ENCODE peak calls at places on chromosomes 3 and 15, in four cellular contexts. J is endodermal cell, S is fibroblast of pulmonary artery, B is A549. F is an unnamed sample.
A peak's percentile ranks its signal among the peaks of the same experiment; 100 is the strongest.

GRCh38 chr15:58165661-58166060 is 27.5 kb downstream of the AQP9 start:
- DNase-seq in J (no peak), B (no peak), S (peak; percentile 68), F (peak; percentile 47)

GRCh38 chr3:55449527-55449926 is 37.6 kb downstream of the WNT5A start:
- DNase-seq in J (no peak), B (no peak), S (no peak), F (no peak)

GRCh38 chr3:127536818-127537810 is 53.4 kb downstream of the TPRA1 start:
- DNase-seq in B (no peak), J (peak; percentile 73), S (no peak), F (no peak)

GRCh38 chr3:123618768-123619484 is 34.1 kb upstream of the HACD2 start:
- DNase-seq in B (no peak), S (peak; percentile 92), J (no peak), F (peak; percentile 74)

GRCh38 chr3:100254168-100254777 is 6.5 kb upstream of the TBC1D23 start:
- DNase-seq in J (peak; percentile 79), B (peak; percentile 65), S (peak; percentile 83), F (no peak)

GRCh38 chr3:45786801-45787495 is 9.4 kb downstream of the SLC6A20 start:
- DNase-seq in B (no peak), J (peak; percentile 24), S (no peak), F (no peak)

GRCh38 chr15:34837246-34838016 is 42.1 kb upstream of the ACTC1 start:
- DNase-seq in B (peak; percentile 55), S (peak; percentile 64), J (no peak), F (no peak)

GRCh38 chr3:173397161-173398110 is at the start of gene NLGN1:
- DNase-seq in S (peak; percentile 67), B (no peak), J (peak; percentile 88), F (no peak)

GRCh38 chr3:123289336-123290106 is 87.8 kb downstream of the SEC22A start:
- DNase-seq in J (peak; percentile 38), B (no peak), S (no peak), F (no peak)

GRCh38 chr3:128584412-128585020 is 66.1 kb downstream of the RPN1 start:
- DNase-seq in B (peak; percentile 74), J (peak; percentile 95), S (peak; percentile 83), F (no peak)

GRCh38 chr15:47184003-47184404 is 533.3 kb upstream of the SEMA6D start:
- DNase-seq in B (no peak), S (no peak), J (no peak), F (no peak)

DNA sequence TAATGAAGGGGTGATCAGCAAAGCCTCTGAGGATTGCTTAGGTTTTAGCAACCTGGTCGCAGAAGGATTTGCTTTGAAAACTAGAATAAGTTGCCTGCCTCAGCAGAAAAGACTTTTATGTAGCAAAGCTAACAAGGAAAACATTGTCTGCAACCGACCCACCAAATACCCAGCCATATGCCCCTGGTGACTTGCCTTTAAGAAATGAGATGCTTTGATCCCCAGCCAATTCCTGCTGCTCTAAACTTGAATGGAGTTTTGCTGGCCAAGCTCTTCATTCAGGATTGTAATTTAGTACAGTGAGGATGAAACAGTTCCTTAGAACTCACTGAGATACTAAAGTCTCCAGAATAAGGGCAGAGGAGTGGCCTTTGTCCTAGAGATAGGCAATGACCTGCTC is 139.8 kb upstream of the PROK2 start:
- DNase-seq in B (no peak), S (no peak), J (no peak), F (no peak)
- TF ChIP-seq CTCF in B (no peak), S (no peak), J (no peak), F (no peak)

DNA sequence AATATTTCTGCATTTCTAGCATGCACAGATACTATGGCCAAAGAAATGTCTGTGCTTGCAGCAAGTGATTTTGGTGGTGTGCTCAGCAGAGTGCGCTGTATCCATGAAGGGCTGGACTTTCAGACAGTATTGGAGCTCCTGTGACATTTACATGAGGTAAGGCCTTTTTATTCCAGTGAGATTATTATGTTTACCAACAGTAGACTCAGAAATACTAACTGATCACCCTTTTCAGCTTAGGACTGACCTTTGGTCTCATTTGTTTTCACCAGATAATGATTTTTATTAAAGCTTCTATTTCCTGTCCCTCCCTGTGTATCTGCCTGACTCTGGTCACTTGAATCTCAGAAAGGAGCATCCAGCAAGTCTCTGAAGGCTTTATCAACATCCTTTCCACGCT is 1302.5 kb upstream of the EPHA6 start:
- DNase-seq in S (no peak), B (no peak), J (no peak), F (no peak)
- TF ChIP-seq CTCF in S (no peak), B (no peak), J (no peak), F (no peak)

GRCh38 chr15:49620174-49620573 is 444 bp downstream of the FAM227B start:
- DNase-seq in J (no peak), B (peak; percentile 7), S (peak; percentile 90), F (no peak)

GRCh38 chr15:49620658-49621326 is at the start of the genes DTWD1 and FAM227B:
- DNase-seq in B (peak; percentile 96), S (peak; percentile 99), J (peak; percentile 98), F (peak; percentile 74)

GRCh38 chr15:49621327-49622210 is 721 bp downstream of the DTWD1 start:
- DNase-seq in B (peak; percentile 0), J (no peak), S (peak; percentile 32), F (no peak)

GRCh38 chr15:49624046-49624445 is 3.2 kb downstream of the DTWD1 start:
- DNase-seq in S (no peak), B (no peak), J (no peak), F (no peak)

DNA sequence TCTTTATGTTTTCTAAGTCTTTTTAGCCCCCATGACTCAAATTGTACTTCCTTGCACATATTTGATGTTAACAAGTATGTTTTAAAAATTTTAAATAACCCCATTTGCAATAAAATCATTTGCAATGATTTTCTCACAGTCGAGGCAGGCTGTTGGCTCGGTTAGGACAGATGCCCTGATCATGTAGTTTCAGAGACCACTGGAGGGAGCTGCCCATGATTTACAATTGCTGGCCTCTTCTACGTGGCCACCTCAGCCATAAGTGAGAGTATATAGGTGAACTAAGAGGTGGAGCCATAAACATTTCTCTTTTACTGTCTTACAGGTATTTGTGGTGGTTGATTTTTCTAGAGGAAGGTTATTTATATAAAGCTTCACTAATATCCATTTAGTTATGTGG is 1.7 kb downstream of the DTWD1 start:
- DNase-seq in S (peak; percentile 31), B (peak; percentile 3), J (peak; percentile 64), F (no peak)
- TF ChIP-seq CTCF in S (peak; percentile 21), B (no peak), J (peak; percentile 64), F (no peak)

GRCh38 chr3:169573129-169573528 is 90.4 kb downstream of the MECOM start:
- DNase-seq in S (peak; percentile 35), J (no peak), B (no peak), F (no peak)
- TF ChIP-seq CTCF in S (peak; percentile 35), J (peak; percentile 41), B (peak; percentile 9), F (no peak)

GRCh38 chr15:75453703-75454470 is 2.4 kb upstream of the SIN3A start:
- DNase-seq in S (peak; percentile 100), J (peak; percentile 99), B (peak; percentile 100), F (peak; percentile 87)

GRCh38 chr15:75451674-75452363 is at the start of gene SIN3A:
- DNase-seq in J (peak; percentile 100), B (peak; percentile 100), S (peak; percentile 100), F (peak; percentile 97)

GRCh38 chr15:75454471-75455418 is 3.3 kb upstream of the SIN3A start:
- DNase-seq in S (peak; percentile 6), B (no peak), J (peak; percentile 87), F (peak; percentile 48)

GRCh38 chr15:75452364-75452967 is 976 bp upstream of the SIN3A start:
- DNase-seq in B (peak; percentile 89), J (peak; percentile 88), S (peak; percentile 78), F (peak; percentile 78)

GRCh38 chr15:75452968-75453702 is 1.6 kb upstream of the SIN3A start:
- DNase-seq in J (peak; percentile 89), S (peak; percentile 13), B (peak; percentile 64), F (no peak)
- TF ChIP-seq CTCF in J (peak; percentile 54), S (no peak), B (peak; percentile 44), F (no peak)

DNA sequence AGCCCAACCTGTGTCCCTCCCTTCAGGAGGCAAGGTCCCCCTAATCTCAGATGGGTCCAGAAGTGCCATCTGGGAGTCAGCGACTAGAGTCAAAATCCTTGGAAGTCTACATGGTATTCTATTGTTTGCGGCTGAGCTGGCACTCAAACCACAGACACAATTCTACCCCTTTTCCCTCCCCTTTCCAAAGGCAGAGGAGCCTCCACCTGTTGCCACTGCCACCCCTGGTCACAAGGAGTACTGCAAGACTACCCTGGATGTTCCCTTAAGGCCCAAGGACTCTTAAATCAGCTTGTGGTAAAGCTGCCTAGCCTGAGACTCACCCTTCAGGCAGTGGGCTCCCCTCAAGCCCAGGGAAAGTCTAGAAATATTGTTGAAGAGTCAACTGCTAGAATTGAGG is 4.3 kb upstream of the OR5H6 start:
- DNase-seq in B (peak; percentile 31), J (peak; percentile 77), S (no peak), F (no peak)
- TF ChIP-seq CTCF in B (no peak), J (peak; percentile 67), S (no peak), F (no peak)

GRCh38 chr3:9957214-9957613 is 5.0 kb upstream of the PRRT3 start:
- DNase-seq in J (no peak), S (no peak), B (no peak), F (no peak)
- TF ChIP-seq CTCF in J (no peak), S (no peak), B (peak; percentile 28), F (no peak)

GRCh38 chr15:78909791-78910228 is 35.0 kb downstream of the CTSH start:
- DNase-seq in J (peak; percentile 88), S (peak; percentile 64), B (peak; percentile 63), F (no peak)

GRCh38 chr15:78904599-78905358 is 32.1 kb downstream of the MORF4L1 start:
- DNase-seq in S (no peak), J (no peak), B (no peak), F (no peak)

GRCh38 chr15:78909160-78909695 is 35.6 kb downstream of the CTSH start:
- DNase-seq in J (no peak), S (no peak), B (no peak), F (no peak)

GRCh38 chr15:78906310-78906608 is 33.6 kb downstream of the MORF4L1 start:
- DNase-seq in B (peak; percentile 42), J (no peak), S (peak; percentile 82), F (peak; percentile 48)

DNA sequence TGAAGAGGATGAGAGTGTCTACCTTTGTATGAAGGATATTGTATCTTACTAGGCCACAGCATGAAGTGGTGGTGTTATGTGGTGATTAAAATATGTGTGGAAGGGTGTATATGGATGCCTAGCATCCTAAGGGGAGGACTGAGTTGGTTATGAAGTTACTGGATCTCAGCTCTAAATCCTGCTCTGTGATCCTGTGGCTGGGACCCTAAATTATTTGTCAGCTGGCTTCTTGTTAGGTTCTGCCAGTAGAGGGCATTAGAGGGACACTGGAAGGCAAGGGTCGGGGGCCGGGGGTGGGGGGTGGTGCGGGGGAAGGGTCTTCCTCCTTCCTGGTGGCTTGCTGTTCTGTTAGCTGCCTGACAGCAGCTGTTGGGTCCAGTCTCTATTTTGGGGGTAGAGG is 34.9 kb downstream of the MORF4L1 start:
- DNase-seq in S (no peak), B (no peak), J (peak; percentile 89), F (no peak)
- TF ChIP-seq CTCF in S (peak; percentile 31), B (peak; percentile 43), J (peak; percentile 66), F (no peak)